ENCODE peak calls at places on chromosomes 12 and 14, in seven cellular contexts. V is lower leg skin, B is heart left ventricle, O is PC-3, W is MCF 10A, N is stomach, A is cardiac muscle cell. P is an unnamed sample.
A peak's percentile ranks its signal among the peaks of the same experiment; 100 is the strongest.

GRCh38 chr14:75543258-75543657 is 21.0 kb downstream of the BATF start:
- DNase-seq in V (no peak), B (no peak), O (no peak), W (no peak), N (no peak), A (no peak), P (no peak)

GRCh38 chr12:43349863-43350262 is 202.1 kb downstream of the ADAMTS20 start:
- DNase-seq in V (no peak), B (no peak), O (peak; percentile 62), W (peak; percentile 29), N (no peak), A (peak; percentile 28), P (no peak)

GRCh38 chr12:59164991-59165718 is 244.9 kb upstream of the LRIG3 start:
- DNase-seq in V (no peak), B (no peak), O (peak; percentile 64), W (peak; percentile 56), N (no peak), A (peak; percentile 67), P (no peak)

GRCh38 chr12:77190022-77190421 is 124.7 kb upstream of the E2F7 start:
- DNase-seq in V (no peak), B (no peak), O (no peak), W (peak; percentile 38), N (no peak), A (peak; percentile 86), P (no peak)

GRCh38 chr12:87678453-87678852 is 350.7 kb downstream of the C12orf50 start:
- DNase-seq in V (no peak), B (no peak), O (peak; percentile 61), W (peak; percentile 63), N (no peak), A (peak; percentile 59), P (no peak)

GRCh38 chr14:47211263-47211662 is 464.1 kb downstream of the MDGA2 start:
- DNase-seq in V (no peak), B (no peak), O (no peak), W (no peak), N (no peak), A (no peak), P (no peak)

GRCh38 chr12:116880817-116881324 is 370 bp downstream of the HRK start:
- DNase-seq in V (no peak), B (peak; percentile 28), O (peak; percentile 72), W (peak; percentile 54), N (peak; percentile 49), A (peak; percentile 43), P (peak; percentile 81)

GRCh38 chr14:75911883-75912282 is 69.9 kb downstream of the TGFB3 start:
- DNase-seq in V (no peak), B (no peak), O (no peak), W (no peak), N (no peak), A (peak; percentile 68), P (no peak)

GRCh38 chr14:104138098-104138890 is at the start of gene KIF26A:
- DNase-seq in V (peak; percentile 82), B (peak; percentile 71), O (peak; percentile 25), W (no peak), N (no peak), A (no peak), P (peak; percentile 78)

GRCh38 chr12:12266389-12266872 is 413 bp downstream of the LRP6 start:
- DNase-seq in V (peak; percentile 86), B (peak; percentile 30), O (no peak), W (peak; percentile 27), N (no peak), A (no peak), P (no peak)

GRCh38 chr14:104971447-104972240 is 6.5 kb downstream of the AHNAK2 start:
- DNase-seq in V (peak; percentile 89), B (no peak), O (no peak), W (no peak), N (no peak), A (no peak), P (peak; percentile 62)

GRCh38 chr14:52363969-52364368 is 49.9 kb downstream of the PTGER2 start:
- DNase-seq in V (no peak), B (no peak), O (no peak), W (no peak), N (no peak), A (no peak), P (no peak)

GRCh38 chr12:24929953-24930352 is 18.9 kb downstream of the BCAT1 start:
- DNase-seq in V (no peak), B (no peak), O (no peak), W (no peak), N (no peak), A (no peak), P (no peak)

GRCh38 chr14:57725399-57726077 is 140.4 kb downstream of the SLC35F4 start:
- DNase-seq in V (no peak), B (no peak), O (peak; percentile 98), W (peak; percentile 79), N (no peak), A (peak; percentile 72), P (no peak)

GRCh38 chr14:29521526-29522137 is 406.0 kb downstream of the PRKD1 start:
- DNase-seq in V (no peak), B (no peak), O (peak; percentile 51), W (peak; percentile 37), N (no peak), A (peak; percentile 18), P (no peak)

GRCh38 chr12:80400591-80400991 is 43.4 kb upstream of the PTPRQ start:
- DNase-seq in V (peak; percentile 80), B (no peak), O (no peak), W (no peak), N (no peak), A (peak; percentile 40), P (no peak)

GRCh38 chr12:27516625-27517024 is 7.4 kb upstream of the PPFIBP1 start:
- DNase-seq in V (no peak), B (no peak), O (no peak), W (no peak), N (no peak), A (no peak), P (no peak)

GRCh38 chr12:6041891-6042290 is 82.6 kb downstream of the VWF start:
- DNase-seq in V (no peak), B (no peak), O (no peak), W (peak; percentile 45), N (no peak), A (peak; percentile 62), P (no peak)

GRCh38 chr14:59093889-59094288 is 94.6 kb upstream of the DAAM1 start:
- DNase-seq in V (no peak), B (no peak), O (peak; percentile 42), W (no peak), N (no peak), A (no peak), P (no peak)

GRCh38 chr14:68668028-68668427 is 124.8 kb downstream of the ZFP36L1 start:
- DNase-seq in V (peak; percentile 73), B (no peak), O (no peak), W (no peak), N (no peak), A (no peak), P (no peak)

GRCh38 chr12:75641031-75641780 is 129.8 kb upstream of the KRR1 start:
- DNase-seq in V (no peak), B (peak; percentile 26), O (no peak), W (peak; percentile 75), N (no peak), A (peak; percentile 80), P (no peak)

GRCh38 chr14:32083789-32084188 is 6.7 kb downstream of the ARHGAP5 start:
- DNase-seq in V (no peak), B (no peak), O (peak; percentile 9), W (no peak), N (no peak), A (no peak), P (no peak)

GRCh38 chr12:116065561-116065960 is 211.9 kb downstream of the MED13L start:
- DNase-seq in V (no peak), B (no peak), O (no peak), W (no peak), N (no peak), A (peak; percentile 52), P (no peak)

GRCh38 chr12:30822385-30823139 is 67.8 kb upstream of the CAPRIN2 start:
- DNase-seq in V (peak; percentile 92), B (peak; percentile 78), O (no peak), W (peak; percentile 39), N (peak; percentile 79), A (peak; percentile 75), P (peak; percentile 86)

DNA sequence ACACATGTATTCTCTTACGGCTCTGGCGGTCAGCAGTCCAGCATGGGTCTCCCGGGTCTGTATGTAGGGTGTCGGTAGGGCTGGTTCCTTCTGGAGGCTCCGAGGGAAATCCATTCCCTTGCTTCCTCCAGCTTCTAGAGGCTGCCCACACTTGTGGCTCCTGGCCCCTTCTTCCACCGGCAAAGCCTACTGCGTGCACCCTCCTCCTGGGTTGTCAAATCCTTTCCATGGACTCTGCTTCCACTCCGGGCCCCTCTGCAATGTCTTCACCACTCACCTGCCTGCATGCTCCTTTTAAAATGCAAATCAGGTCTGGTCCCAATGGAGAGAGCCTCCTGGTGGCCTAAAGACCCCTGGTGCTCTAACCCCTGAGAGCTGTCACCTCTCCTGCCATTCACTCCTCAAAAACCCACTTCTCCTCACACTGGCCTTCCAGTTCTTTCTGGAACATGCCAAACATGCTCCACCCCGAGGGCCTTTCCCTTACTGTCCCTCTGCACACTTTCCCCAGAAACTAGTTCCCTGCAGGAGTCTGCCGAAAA is 108.5 kb downstream of the DICER1 start:
- DNase-seq in V (peak; percentile 48), B (no peak), O (no peak), W (no peak), N (peak; percentile 20), A (no peak), P (peak; percentile 28)
- TF ChIP-seq CTCF in V (no peak), B (no peak), O (no peak), W (no peak), N (no peak), A (no peak), P (no peak)

DNA sequence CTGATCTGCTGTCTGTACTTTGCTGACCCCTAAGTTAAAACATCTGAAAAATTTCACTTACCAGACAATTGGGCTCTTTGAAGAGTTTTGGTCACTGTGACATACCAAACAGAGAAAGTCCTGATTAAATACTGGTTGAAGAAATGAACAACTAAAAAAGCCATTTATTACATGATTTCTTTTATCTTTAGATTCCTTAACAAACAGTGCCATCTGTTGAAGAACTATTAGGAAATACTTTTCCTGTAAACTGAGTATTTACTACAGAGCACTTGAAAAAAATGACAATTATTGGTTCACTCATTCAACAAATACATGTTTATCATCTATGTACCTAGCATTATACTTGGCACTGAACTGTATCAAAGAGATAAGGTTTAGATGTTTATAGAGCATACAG is 6.5 kb upstream of the WASHC4 start:
- DNase-seq in V (no peak), B (no peak), O (peak; percentile 50), W (no peak), N (no peak), A (peak; percentile 52), P (no peak)
- TF ChIP-seq CTCF in V (no peak), B (no peak), O (peak; percentile 63), W (peak; percentile 24), N (no peak), A (peak; percentile 20), P (no peak)

GRCh38 chr14:23567186-23568020 is at the start of gene AP1G2:
- DNase-seq in V (peak; percentile 97), B (peak; percentile 88), O (peak; percentile 78), W (peak; percentile 90), N (peak; percentile 93), A (peak; percentile 86), P (peak; percentile 98)
- TF ChIP-seq CTCF in V (peak; percentile 31), B (no peak), O (no peak), W (no peak), N (no peak), A (no peak), P (no peak)

DNA sequence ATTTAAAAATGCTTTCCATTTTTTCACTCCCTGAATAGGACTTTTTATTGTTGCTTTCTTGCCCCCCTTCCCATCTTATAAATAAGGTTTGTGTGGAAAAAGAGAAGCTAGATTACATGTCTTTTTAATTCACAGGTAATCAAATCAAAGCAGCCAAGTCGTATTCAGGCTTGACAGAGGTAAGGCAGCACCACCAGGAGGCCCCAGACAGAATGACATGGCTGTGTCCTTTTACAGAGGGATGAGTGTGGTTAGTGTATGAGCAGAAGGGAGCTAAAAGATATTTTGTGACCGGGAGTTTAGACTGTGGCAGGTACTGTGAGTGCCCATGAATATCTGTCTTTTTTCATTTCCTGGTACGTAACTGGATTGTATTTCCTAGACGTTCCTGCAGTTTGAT is 596.1 kb downstream of the ETNK1 start:
- DNase-seq in V (no peak), B (no peak), O (peak; percentile 8), W (peak; percentile 42), N (no peak), A (no peak), P (no peak)
- TF ChIP-seq CTCF in V (no peak), B (no peak), O (peak; percentile 25), W (peak; percentile 20), N (peak; percentile 4), A (no peak), P (no peak)